ENCODE peak calls at places on chromosomes 12 and 14, in four cellular contexts. One of them, this sample, is unnamed.

GRCh38 chr12:68279227-68280054 is 26.0 kb upstream of the IL22 start:
- DNase-seq in mesendoderm: no peak
- DNase-seq in H1: no peak
- DNase-seq in IMR-90: peak
- DNase-seq in this sample: no peak

GRCh38 chr14:37241206-37241605 is 43.5 kb downstream of the MIPOL1 start:
- DNase-seq in mesendoderm: no peak
- DNase-seq in IMR-90: no peak
- DNase-seq in H1: no peak
- DNase-seq in this sample: no peak

GRCh38 chr14:50225974-50226297 is 5.4 kb downstream of the SOS2 start:
- DNase-seq in H1: no peak
- DNase-seq in mesendoderm: peak
- DNase-seq in IMR-90: no peak
- DNase-seq in this sample: no peak

GRCh38 chr14:32779845-32780244 is 158.8 kb upstream of the NPAS3 start:
- DNase-seq in mesendoderm: no peak
- DNase-seq in IMR-90: no peak
- DNase-seq in H1: no peak
- DNase-seq in this sample: no peak

GRCh38 chr12:2023365-2023764 is 19.1 kb upstream of the DCP1B start:
- DNase-seq in H1: no peak
- DNase-seq in IMR-90: no peak
- DNase-seq in mesendoderm: peak
- DNase-seq in this sample: no peak

GRCh38 chr12:88544991-88545684 is 35.1 kb downstream of the KITLG start:
- DNase-seq in mesendoderm: no peak
- DNase-seq in H1: no peak
- DNase-seq in IMR-90: peak
- DNase-seq in this sample: no peak

GRCh38 chr12:104055686-104056388 is 5.8 kb upstream of the GLT8D2 start:
- DNase-seq in IMR-90: peak
- DNase-seq in H1: no peak
- DNase-seq in mesendoderm: peak
- DNase-seq in this sample: no peak

GRCh38 chr14:69346710-69347109 is 51.4 kb downstream of the ERH start:
- DNase-seq in mesendoderm: peak
- DNase-seq in H1: peak
- DNase-seq in IMR-90: no peak
- DNase-seq in this sample: peak

GRCh38 chr12:18320976-18321375 is 59.7 kb downstream of the PIK3C2G start:
- DNase-seq in H1: no peak
- DNase-seq in mesendoderm: no peak
- DNase-seq in IMR-90: no peak
- DNase-seq in this sample: no peak

GRCh38 chr12:17992002-17992656 is 97.9 kb downstream of the RERGL start:
- DNase-seq in IMR-90: peak
- DNase-seq in H1: no peak
- DNase-seq in mesendoderm: peak
- DNase-seq in this sample: no peak

GRCh38 chr14:44529026-44529425 is 21.9 kb upstream of the FSCB start:
- DNase-seq in mesendoderm: no peak
- DNase-seq in IMR-90: no peak
- DNase-seq in H1: no peak
- DNase-seq in this sample: no peak

GRCh38 chr12:124595444-124595843 is 28.0 kb upstream of the NCOR2 start:
- DNase-seq in H1: no peak
- DNase-seq in IMR-90: no peak
- DNase-seq in mesendoderm: no peak
- DNase-seq in this sample: no peak

GRCh38 chr12:20105938-20106337 is 262.4 kb upstream of the PDE3A start:
- DNase-seq in H1: no peak
- DNase-seq in IMR-90: peak
- DNase-seq in mesendoderm: no peak
- DNase-seq in this sample: no peak

GRCh38 chr14:104266643-104267575 is 128.5 kb downstream of the KIF26A start:
- DNase-seq in mesendoderm: no peak
- DNase-seq in H1: no peak
- DNase-seq in IMR-90: no peak
- DNase-seq in this sample: peak

GRCh38 chr14:41476526-41476925 is 130.2 kb upstream of the LRFN5 start:
- DNase-seq in IMR-90: no peak
- DNase-seq in H1: no peak
- DNase-seq in mesendoderm: no peak
- DNase-seq in this sample: no peak

GRCh38 chr14:58133739-58134138 is 18.3 kb downstream of the ARMH4 start:
- DNase-seq in H1: no peak
- DNase-seq in mesendoderm: peak
- DNase-seq in IMR-90: peak
- DNase-seq in this sample: no peak

GRCh38 chr14:61350427-61350826 is 29.0 kb downstream of the PRKCH start:
- DNase-seq in H1: no peak
- DNase-seq in mesendoderm: no peak
- DNase-seq in IMR-90: no peak
- DNase-seq in this sample: no peak

GRCh38 chr14:24921903-24922302 is 128.0 kb downstream of the STXBP6 start:
- DNase-seq in mesendoderm: no peak
- DNase-seq in IMR-90: peak
- DNase-seq in H1: no peak
- DNase-seq in this sample: no peak

GRCh38 chr14:23147676-23148075 is 28.6 kb upstream of the CEBPE start:
- DNase-seq in H1: no peak
- DNase-seq in mesendoderm: no peak
- DNase-seq in IMR-90: peak
- DNase-seq in this sample: no peak

GRCh38 chr14:23146423-23146910 is 27.4 kb upstream of the CEBPE start:
- DNase-seq in H1: no peak
- DNase-seq in mesendoderm: peak
- DNase-seq in IMR-90: no peak
- DNase-seq in this sample: no peak

GRCh38 chr14:23148596-23149249 is 29.7 kb upstream of the CEBPE start:
- DNase-seq in IMR-90: no peak
- DNase-seq in mesendoderm: no peak
- DNase-seq in H1: no peak
- DNase-seq in this sample: no peak

GRCh38 chr14:23145794-23146422 is 26.9 kb upstream of the CEBPE start:
- DNase-seq in H1: no peak
- DNase-seq in mesendoderm: no peak
- DNase-seq in IMR-90: no peak
- DNase-seq in this sample: no peak

DNA sequence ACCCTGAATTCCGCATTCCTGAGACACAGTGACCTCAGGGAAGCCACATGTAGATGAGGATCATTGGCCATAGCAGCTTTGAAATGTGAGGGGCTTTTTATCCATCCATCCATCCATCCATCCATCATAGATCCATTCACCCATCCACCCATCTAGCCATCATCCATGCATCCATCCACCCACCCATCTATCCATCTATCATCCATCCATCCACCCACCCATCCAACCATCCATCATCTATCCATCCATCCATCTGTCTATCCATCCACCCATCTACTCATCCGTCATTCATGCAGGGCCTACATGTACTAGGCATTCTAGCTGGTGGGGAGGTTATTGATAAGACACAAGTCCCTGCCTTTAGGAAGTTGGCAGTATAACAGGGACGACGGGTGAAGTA is 27.9 kb upstream of the CEBPE start:
- DNase-seq in IMR-90: no peak
- DNase-seq in H1: no peak
- DNase-seq in mesendoderm: no peak
- DNase-seq in this sample: no peak
- H4K5ac ChIP-seq in IMR-90: no peak
- H4K5ac ChIP-seq in H1: no peak
- H4K5ac ChIP-seq in mesendoderm: no peak
- H4K5ac ChIP-seq in this sample: no peak

GRCh38 chr12:81369175-81369574 is 291.3 kb downstream of the ACSS3 start:
- DNase-seq in mesendoderm: no peak
- DNase-seq in IMR-90: no peak
- DNase-seq in H1: no peak
- DNase-seq in this sample: no peak
- H2AK5ac ChIP-seq in mesendoderm: no peak
- H2AK5ac ChIP-seq in IMR-90: no peak
- H2AK5ac ChIP-seq in H1: no peak
- H2AK5ac ChIP-seq in this sample: no peak

GRCh38 chr14:86912689-86913088 is 1080.3 kb downstream of the GALC start:
- DNase-seq in H1: no peak
- DNase-seq in IMR-90: peak
- DNase-seq in mesendoderm: no peak
- DNase-seq in this sample: no peak
- H4K5ac ChIP-seq in H1: no peak
- H4K5ac ChIP-seq in IMR-90: no peak
- H4K5ac ChIP-seq in mesendoderm: no peak
- H4K5ac ChIP-seq in this sample: no peak

GRCh38 chr14:99521176-99522024 is 40.2 kb downstream of the CCNK start:
- DNase-seq in IMR-90: no peak
- DNase-seq in mesendoderm: no peak
- DNase-seq in H1: no peak
- DNase-seq in this sample: no peak
- H2AK5ac ChIP-seq in IMR-90: peak
- H2AK5ac ChIP-seq in mesendoderm: no peak
- H2AK5ac ChIP-seq in H1: peak
- H2AK5ac ChIP-seq in this sample: no peak

GRCh38 chr14:52740751-52741150 is 10.8 kb downstream of the STYX start:
- DNase-seq in H1: no peak
- DNase-seq in IMR-90: no peak
- DNase-seq in mesendoderm: no peak
- DNase-seq in this sample: no peak
- H4K5ac ChIP-seq in H1: no peak
- H4K5ac ChIP-seq in IMR-90: no peak
- H4K5ac ChIP-seq in mesendoderm: no peak
- H4K5ac ChIP-seq in this sample: no peak

DNA sequence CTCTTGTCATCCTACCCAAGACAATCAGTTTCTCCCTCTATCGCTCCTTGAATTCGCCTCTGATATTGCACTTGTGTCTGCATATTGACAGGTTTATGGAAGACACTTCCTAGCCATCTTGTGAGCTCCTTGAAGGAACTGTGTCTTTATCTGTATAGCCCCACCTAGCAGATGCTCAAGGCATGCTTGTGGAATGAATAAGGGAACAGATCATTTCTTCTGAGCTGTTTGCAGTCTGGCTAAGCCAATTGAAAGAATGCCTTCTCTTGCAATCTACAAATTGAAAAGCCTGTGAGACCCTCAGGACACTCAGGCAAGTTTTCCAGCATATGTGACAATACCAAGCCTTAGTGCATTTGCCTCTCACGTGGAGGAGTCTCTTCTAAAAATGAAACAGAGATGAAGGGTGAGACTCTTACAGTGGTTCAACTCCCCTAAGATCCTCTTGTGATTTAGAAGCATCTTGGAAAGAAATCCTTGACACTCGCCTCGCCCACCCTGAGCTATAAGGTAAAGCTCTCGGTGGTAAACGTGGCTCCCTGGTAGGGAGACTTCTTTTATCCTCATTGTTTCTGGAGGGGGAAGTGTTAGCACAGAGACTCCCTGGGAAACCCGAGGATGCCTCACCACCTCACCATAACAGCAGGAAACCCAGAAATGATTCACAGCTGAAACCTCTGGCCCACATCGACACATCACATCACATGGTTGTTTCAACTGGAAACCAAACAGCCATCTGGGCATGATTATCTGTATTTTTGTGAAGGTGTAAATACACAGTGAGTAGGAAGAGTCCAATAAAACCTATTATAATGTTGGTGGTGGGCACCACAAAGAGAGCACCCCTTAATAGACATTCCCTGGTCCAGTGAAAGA is 112.3 kb upstream of the BCL2L14 start:
- DNase-seq in H1: peak
- DNase-seq in IMR-90: peak
- DNase-seq in mesendoderm: peak
- DNase-seq in this sample: no peak
- H2AK5ac ChIP-seq in H1: no peak
- H2AK5ac ChIP-seq in IMR-90: no peak
- H2AK5ac ChIP-seq in mesendoderm: no peak
- H2AK5ac ChIP-seq in this sample: no peak

DNA sequence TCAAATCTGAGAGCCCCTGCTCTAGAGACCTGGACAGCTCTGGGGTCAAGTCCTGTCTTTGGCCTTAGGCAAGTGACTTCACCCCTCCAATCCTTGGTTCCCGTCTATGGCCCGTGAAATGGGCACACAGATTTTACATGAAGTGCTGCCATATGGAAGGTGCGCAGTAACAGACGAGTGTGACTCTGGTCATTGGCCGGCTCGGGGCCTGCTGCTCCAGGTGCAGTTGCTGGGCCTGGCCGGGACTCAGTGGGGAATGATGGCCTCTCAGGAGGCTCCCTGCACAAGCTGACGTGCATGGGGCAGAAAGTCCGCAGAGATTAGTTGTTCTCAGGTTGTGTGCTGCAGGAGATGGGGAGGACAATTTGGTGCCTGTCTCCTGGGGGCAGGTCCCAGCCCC is 14.0 kb upstream of the TESC start:
- DNase-seq in mesendoderm: no peak
- DNase-seq in H1: no peak
- DNase-seq in IMR-90: no peak
- DNase-seq in this sample: no peak
- H4K5ac ChIP-seq in mesendoderm: no peak
- H4K5ac ChIP-seq in H1: no peak
- H4K5ac ChIP-seq in IMR-90: no peak
- H4K5ac ChIP-seq in this sample: no peak

DNA sequence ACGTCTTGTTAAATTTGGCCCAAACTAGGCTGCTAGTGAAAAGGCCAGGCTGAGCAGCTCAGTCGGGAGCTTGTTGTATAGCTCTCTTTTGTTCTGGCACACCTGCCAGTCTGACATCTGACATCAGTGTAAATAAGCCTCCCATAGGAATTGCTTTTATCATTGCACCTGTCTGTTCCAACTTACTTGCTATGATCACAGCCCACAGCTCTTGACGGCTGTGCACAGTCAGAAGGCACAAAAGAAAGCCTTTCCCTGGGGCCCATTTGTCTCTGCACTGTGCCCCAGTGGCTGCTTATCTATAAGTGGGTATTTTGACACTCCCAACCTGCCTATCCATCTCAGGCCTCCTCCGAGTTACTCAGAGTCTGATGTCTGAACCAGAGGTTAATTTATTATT is 324.5 kb downstream of the NUAK1 start:
- DNase-seq in H1: no peak
- DNase-seq in mesendoderm: no peak
- DNase-seq in IMR-90: no peak
- DNase-seq in this sample: no peak
- H2AK5ac ChIP-seq in H1: no peak
- H2AK5ac ChIP-seq in mesendoderm: no peak
- H2AK5ac ChIP-seq in IMR-90: no peak
- H2AK5ac ChIP-seq in this sample: no peak

GRCh38 chr12:93090768-93091172 is 161.7 kb upstream of the EEA1 start:
- DNase-seq in H1: no peak
- DNase-seq in IMR-90: peak
- DNase-seq in mesendoderm: no peak
- DNase-seq in this sample: no peak
- H4K5ac ChIP-seq in H1: no peak
- H4K5ac ChIP-seq in IMR-90: no peak
- H4K5ac ChIP-seq in mesendoderm: no peak
- H4K5ac ChIP-seq in this sample: no peak

This sample was measured in H9.